ENCODE peak calls at places on chromosomes 16 and 17, in four cellular contexts. One of them, this sample, is unnamed.

GRCh38 chr16:48408688-48409087 is 23.5 kb upstream of the SIAH1 start:
- DNase-seq in stomach: peak
- DNase-seq in HCT116: no peak
- DNase-seq in suprapubic skin: no peak
- DNase-seq in this sample: no peak

GRCh38 chr16:88476203-88476602 is 23.1 kb downstream of the ZFPM1 start:
- DNase-seq in stomach: no peak
- DNase-seq in HCT116: no peak
- DNase-seq in suprapubic skin: no peak
- DNase-seq in this sample: no peak

GRCh38 chr17:76197911-76198310 is 42.4 kb downstream of the RNF157 start:
- DNase-seq in stomach: no peak
- DNase-seq in HCT116: no peak
- DNase-seq in suprapubic skin: no peak
- DNase-seq in this sample: no peak

GRCh38 chr17:41168121-41168520 is at the start of gene KRTAP4-3:
- DNase-seq in stomach: no peak
- DNase-seq in HCT116: no peak
- DNase-seq in suprapubic skin: no peak
- DNase-seq in this sample: no peak

GRCh38 chr17:15220785-15221184 is 44.3 kb downstream of the PMP22 start:
- DNase-seq in stomach: no peak
- DNase-seq in HCT116: no peak
- DNase-seq in suprapubic skin: no peak
- DNase-seq in this sample: no peak

GRCh38 chr17:1009411-1010085 is 12.6 kb downstream of the TIMM22 start:
- DNase-seq in stomach: no peak
- DNase-seq in HCT116: no peak
- DNase-seq in suprapubic skin: no peak
- DNase-seq in this sample: no peak

GRCh38 chr17:62653831-62654829 is 26.7 kb downstream of the MRC2 start:
- DNase-seq in stomach: peak
- DNase-seq in HCT116: no peak
- DNase-seq in suprapubic skin: peak
- DNase-seq in this sample: no peak

GRCh38 chr16:79076039-79076767 is 524.3 kb downstream of the MAF start:
- DNase-seq in stomach: no peak
- DNase-seq in HCT116: no peak
- DNase-seq in suprapubic skin: no peak
- DNase-seq in this sample: no peak

GRCh38 chr17:41655611-41656111 is 31.3 kb upstream of the KRT17 start:
- DNase-seq in stomach: peak
- DNase-seq in HCT116: no peak
- DNase-seq in suprapubic skin: peak
- DNase-seq in this sample: no peak

GRCh38 chr17:77107506-77108433 is 33.0 kb upstream of the SEC14L1 start:
- DNase-seq in stomach: no peak
- DNase-seq in HCT116: no peak
- DNase-seq in suprapubic skin: no peak
- DNase-seq in this sample: no peak

GRCh38 chr17:53626286-53626685 is 196.4 kb upstream of the KIF2B start:
- DNase-seq in stomach: no peak
- DNase-seq in HCT116: no peak
- DNase-seq in suprapubic skin: no peak
- DNase-seq in this sample: no peak

GRCh38 chr17:47813512-47814031 is 8.0 kb downstream of the OSBPL7 start:
- DNase-seq in stomach: no peak
- DNase-seq in HCT116: no peak
- DNase-seq in suprapubic skin: peak
- DNase-seq in this sample: no peak

GRCh38 chr17:10156579-10157488 is 41.6 kb downstream of the GAS7 start:
- DNase-seq in stomach: peak
- DNase-seq in HCT116: no peak
- DNase-seq in suprapubic skin: peak
- DNase-seq in this sample: peak

GRCh38 chr16:84699147-84699711 is 571 bp upstream of the USP10 start:
- DNase-seq in stomach: no peak
- DNase-seq in HCT116: no peak
- DNase-seq in suprapubic skin: no peak
- DNase-seq in this sample: no peak

GRCh38 chr16:27318399-27319256 is 4.9 kb downstream of the IL4R start:
- DNase-seq in stomach: no peak
- DNase-seq in HCT116: no peak
- DNase-seq in suprapubic skin: peak
- DNase-seq in this sample: peak

GRCh38 chr17:78000351-78000750 is 41.8 kb downstream of the TNRC6C start:
- DNase-seq in stomach: no peak
- DNase-seq in HCT116: no peak
- DNase-seq in suprapubic skin: no peak
- DNase-seq in this sample: no peak

GRCh38 chr17:41339571-41340169 is 11.0 kb downstream of the KRT33A start:
- DNase-seq in stomach: no peak
- DNase-seq in HCT116: no peak
- DNase-seq in suprapubic skin: no peak
- DNase-seq in this sample: no peak

GRCh38 chr17:44380767-44381166 is 8.7 kb downstream of the ITGA2B start:
- DNase-seq in stomach: no peak
- DNase-seq in HCT116: no peak
- DNase-seq in suprapubic skin: no peak
- DNase-seq in this sample: no peak

GRCh38 chr17:29292992-29293889 is 707 bp downstream of the NUFIP2 start:
- DNase-seq in stomach: peak
- DNase-seq in HCT116: no peak
- DNase-seq in suprapubic skin: peak
- DNase-seq in this sample: peak

GRCh38 chr17:32265192-32265895 is at the start of gene RHBDL3:
- DNase-seq in stomach: peak
- DNase-seq in HCT116: no peak
- DNase-seq in suprapubic skin: no peak
- DNase-seq in this sample: no peak

GRCh38 chr16:85399583-85400284 is 213.4 kb upstream of the GSE1 start:
- DNase-seq in stomach: no peak
- DNase-seq in HCT116: no peak
- DNase-seq in suprapubic skin: peak
- DNase-seq in this sample: no peak

GRCh38 chr17:55845385-55845784 is 94.5 kb downstream of the PCTP start:
- DNase-seq in stomach: peak
- DNase-seq in HCT116: no peak
- DNase-seq in suprapubic skin: peak
- DNase-seq in this sample: peak

GRCh38 chr16:35203636-35204035 is 1744.2 kb downstream of the TP53TG3F start:
- DNase-seq in stomach: no peak
- DNase-seq in HCT116: no peak
- DNase-seq in suprapubic skin: no peak
- DNase-seq in this sample: no peak

DNA sequence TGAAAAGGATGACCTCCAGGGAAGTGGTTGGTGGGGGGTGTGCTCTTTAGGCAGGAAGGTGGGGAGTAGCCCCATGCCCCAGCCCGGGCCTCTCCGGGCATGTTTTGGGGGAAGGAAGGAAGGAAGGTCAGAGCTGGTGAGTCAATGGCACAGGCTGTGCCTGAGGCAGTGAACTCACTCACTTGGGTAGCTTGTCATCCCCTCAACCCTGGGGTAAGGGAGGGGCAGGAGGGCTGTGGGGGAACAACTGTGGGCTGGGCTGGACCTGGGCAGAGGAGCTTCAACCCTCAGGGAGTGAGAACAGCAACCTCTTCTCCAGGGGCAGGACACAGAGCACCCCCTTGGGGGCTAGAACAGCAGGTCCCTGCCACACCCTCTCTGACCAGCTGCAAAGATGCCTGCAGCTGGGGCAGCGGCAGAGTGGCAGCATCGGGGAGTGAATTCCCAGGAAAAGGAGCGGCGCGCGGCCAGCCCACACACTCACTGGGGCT is 6.3 kb downstream of the CSF3 start:
- DNase-seq in stomach: no peak
- DNase-seq in HCT116: no peak
- DNase-seq in suprapubic skin: no peak
- DNase-seq in this sample: no peak
- TF ChIP-seq POLR2AphosphoS5 in stomach: no peak
- TF ChIP-seq POLR2AphosphoS5 in HCT116: no peak
- TF ChIP-seq POLR2AphosphoS5 in suprapubic skin: no peak
- TF ChIP-seq POLR2AphosphoS5 in this sample: no peak

DNA sequence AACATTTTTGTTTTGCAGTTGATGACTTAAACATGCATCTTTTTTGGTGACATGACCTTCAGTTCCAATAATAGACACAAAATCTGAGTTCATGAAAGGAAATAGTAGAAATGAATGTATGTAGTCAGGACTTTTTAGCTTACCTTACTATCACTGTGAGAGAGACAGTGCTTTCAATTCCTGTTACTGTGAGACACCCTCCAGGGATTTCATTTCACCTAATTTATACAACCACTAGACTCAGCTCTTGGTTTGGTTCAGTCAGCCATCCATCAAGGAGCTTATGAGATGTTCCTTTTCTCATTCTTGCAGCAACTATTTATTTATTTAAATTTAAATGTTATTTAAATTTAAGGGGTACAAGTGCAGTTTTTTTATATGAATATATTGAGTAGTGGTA is 77.9 kb downstream of the MAP2K4 start:
- DNase-seq in stomach: no peak
- DNase-seq in HCT116: no peak
- DNase-seq in suprapubic skin: no peak
- DNase-seq in this sample: peak
- TF ChIP-seq POLR2AphosphoS5 in stomach: no peak
- TF ChIP-seq POLR2AphosphoS5 in HCT116: no peak
- TF ChIP-seq POLR2AphosphoS5 in suprapubic skin: no peak
- TF ChIP-seq POLR2AphosphoS5 in this sample: no peak

GRCh38 chr16:180101-180920 is at the start of gene HBQ1:
- DNase-seq in stomach: no peak
- DNase-seq in HCT116: no peak
- DNase-seq in suprapubic skin: no peak
- DNase-seq in this sample: peak

GRCh38 chr16:175145-175949 is 1.1 kb upstream of the HBA1 start:
- DNase-seq in stomach: no peak
- DNase-seq in HCT116: no peak
- DNase-seq in suprapubic skin: no peak
- DNase-seq in this sample: no peak

GRCh38 chr16:179431-179830 is 828 bp upstream of the HBQ1 start:
- DNase-seq in stomach: no peak
- DNase-seq in HCT116: no peak
- DNase-seq in suprapubic skin: no peak
- DNase-seq in this sample: no peak

GRCh38 chr16:177394-177822 is 928 bp downstream of the HBA1 start:
- DNase-seq in stomach: no peak
- DNase-seq in HCT116: no peak
- DNase-seq in suprapubic skin: no peak
- DNase-seq in this sample: no peak

GRCh38 chr16:177981-178676 is 1.6 kb downstream of the HBA1 start:
- DNase-seq in stomach: no peak
- DNase-seq in HCT116: no peak
- DNase-seq in suprapubic skin: no peak
- DNase-seq in this sample: no peak
- TF ChIP-seq POLR2AphosphoS5 in stomach: no peak
- TF ChIP-seq POLR2AphosphoS5 in HCT116: no peak
- TF ChIP-seq POLR2AphosphoS5 in suprapubic skin: no peak
- TF ChIP-seq POLR2AphosphoS5 in this sample: no peak

GRCh38 chr16:67801889-67802288 is 4.5 kb downstream of the RANBP10 start:
- DNase-seq in stomach: no peak
- DNase-seq in HCT116: no peak
- DNase-seq in suprapubic skin: no peak
- DNase-seq in this sample: no peak
- TF ChIP-seq POLR2AphosphoS5 in stomach: no peak
- TF ChIP-seq POLR2AphosphoS5 in HCT116: no peak
- TF ChIP-seq POLR2AphosphoS5 in suprapubic skin: no peak
- TF ChIP-seq POLR2AphosphoS5 in this sample: no peak

DNA sequence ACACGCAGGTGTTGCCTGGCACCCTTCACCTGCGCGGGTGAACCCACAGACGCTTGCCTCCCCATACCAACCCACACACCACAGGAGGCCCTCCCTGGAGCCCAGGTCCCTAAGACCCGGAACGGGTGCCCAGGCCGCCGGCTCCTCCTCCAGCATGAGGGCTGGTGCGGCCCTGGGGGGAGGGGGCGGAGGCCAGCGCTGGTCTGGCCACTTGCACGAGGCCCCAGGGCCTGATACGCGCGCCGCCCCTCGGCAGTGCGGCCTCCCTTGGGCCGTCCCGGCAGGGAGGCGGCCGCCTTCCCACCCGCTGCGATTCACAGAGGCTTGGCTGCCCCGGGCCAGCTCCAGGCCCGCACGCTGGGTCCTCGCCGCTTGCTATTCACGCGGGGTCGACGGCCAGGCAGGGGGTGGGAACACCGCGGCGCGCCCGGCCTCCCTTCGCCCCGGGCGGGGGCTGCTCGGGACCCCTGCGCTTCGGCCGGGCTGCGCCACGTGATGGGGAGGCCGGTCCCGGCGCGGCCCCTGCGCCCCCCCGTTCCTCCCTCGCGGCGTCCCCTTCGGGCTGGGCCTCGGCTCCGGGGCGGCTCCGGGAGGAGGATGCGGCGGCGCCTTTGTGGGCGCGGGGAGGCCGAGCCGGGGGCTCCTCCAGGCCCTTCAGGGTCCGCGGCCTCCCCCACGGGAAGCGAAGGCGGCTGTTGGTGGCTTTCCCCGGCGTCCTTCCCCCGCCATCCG is 683 bp downstream of the FASN start:
- DNase-seq in stomach: peak
- DNase-seq in HCT116: no peak
- DNase-seq in suprapubic skin: no peak
- DNase-seq in this sample: peak
- TF ChIP-seq POLR2AphosphoS5 in stomach: peak
- TF ChIP-seq POLR2AphosphoS5 in HCT116: peak
- TF ChIP-seq POLR2AphosphoS5 in suprapubic skin: no peak
- TF ChIP-seq POLR2AphosphoS5 in this sample: no peak